ENCODE peak calls at places on chromosomes 7 and 10, in nine cellular contexts. B is neural progenitor cell; L is stimulated activated naive CD8-positive, alpha-beta T cell treated with anti-CD3 and anti-CD28 coated beads, Interleukin-15, Interleukin-2, amounts not matched to agents 100 U/mL and 50 U/mL, for 24 hours; M is memory B cell; G is nephron progenitor cell; O is H1; E is left colon; T is HEK293T; V is NCI-H2107. D is an unnamed sample.

GRCh38 chr10:110488124-110488681 is 9.5 kb upstream of the DUSP5 start:
- DNase-seq in V (no peak), E (no peak), L (no peak), M (no peak), O (no peak), T (no peak), B (no peak), G (no peak), D (no peak)

GRCh38 chr7:70614237-70614984 is 517.5 kb upstream of the GALNT17 start:
- DNase-seq in L (no peak), M (no peak), G (peak), E (peak), B (peak), V (peak), O (peak), T (no peak), D (peak)

GRCh38 chr7:27921081-27921836 is 181.3 kb downstream of the TAX1BP1 start:
- DNase-seq in T (peak), E (no peak), O (no peak), G (peak), M (peak), V (peak), L (no peak), B (peak), D (no peak)

GRCh38 chr7:129433823-129434171 is 435 bp upstream of the STRIP2 start:
- DNase-seq in B (peak), L (no peak), V (no peak), M (peak), G (no peak), O (no peak), E (no peak), T (no peak), D (no peak)

GRCh38 chr7:94838717-94839116 is 68.7 kb upstream of the PPP1R9A start:
- DNase-seq in V (no peak), L (no peak), M (no peak), E (no peak), G (no peak), B (no peak), T (no peak), O (no peak), D (no peak)

GRCh38 chr7:63037242-63037641 is 961.4 kb upstream of the ZNF722 start:
- DNase-seq in V (no peak), E (no peak), L (no peak), M (no peak), O (no peak), B (no peak), G (no peak), T (no peak), D (no peak)

GRCh38 chr10:20892796-20893195 is 4.3 kb downstream of the NEBL start:
- DNase-seq in E (no peak), B (no peak), T (no peak), V (no peak), O (no peak), M (no peak), G (no peak), L (no peak), D (no peak)

GRCh38 chr7:135713836-135714470 is 14.0 kb downstream of the SLC13A4 start:
- DNase-seq in V (no peak), B (no peak), O (no peak), G (no peak), E (no peak), T (no peak), M (no peak), L (no peak), D (no peak)

GRCh38 chr7:140673770-140674155 is 1.0 kb downstream of the ADCK2 start:
- DNase-seq in L (no peak), O (peak), E (no peak), T (no peak), M (no peak), G (no peak), B (no peak), V (no peak), D (no peak)

GRCh38 chr10:72803119-72803505 is 90.4 kb upstream of the OIT3 start:
- DNase-seq in M (no peak), G (no peak), E (no peak), O (no peak), B (no peak), L (no peak), T (no peak), V (no peak), D (no peak)

GRCh38 chr10:80468002-80468401 is 13.9 kb downstream of the TSPAN14 start:
- DNase-seq in T (no peak), L (peak), V (no peak), B (peak), E (peak), G (peak), O (no peak), M (no peak), D (peak)

GRCh38 chr10:104089621-104090020 is 3.9 kb upstream of the COL17A1 start:
- DNase-seq in G (no peak), L (no peak), E (no peak), T (no peak), B (no peak), M (no peak), O (no peak), V (no peak), D (no peak)

GRCh38 chr10:68086011-68086410 is 10.9 kb upstream of the HERC4 start:
- DNase-seq in T (no peak), M (no peak), O (no peak), E (no peak), L (no peak), V (no peak), G (no peak), B (no peak), D (no peak)

GRCh38 chr7:138431517-138431916 is 28.5 kb upstream of the TRIM24 start:
- DNase-seq in B (no peak), E (no peak), L (no peak), G (no peak), M (no peak), V (no peak), O (no peak), T (no peak), D (no peak)

GRCh38 chr10:72265925-72266865 is 7.5 kb upstream of the DDIT4 start:
- DNase-seq in T (no peak), V (no peak), G (no peak), O (no peak), L (no peak), B (no peak), E (no peak), M (no peak), D (no peak)

GRCh38 chr10:12564173-12564572 is 214.8 kb downstream of the CAMK1D start:
- DNase-seq in M (no peak), O (no peak), B (no peak), V (no peak), T (no peak), L (no peak), G (no peak), E (no peak), D (no peak)

GRCh38 chr10:43689618-43689954 is 40.9 kb upstream of the ZNF32 start:
- DNase-seq in O (no peak), M (no peak), V (no peak), E (peak), T (no peak), L (peak), B (peak), G (peak), D (peak)

GRCh38 chr7:100366411-100367250 is 6.7 kb upstream of the PILRA start:
- DNase-seq in L (peak), V (no peak), O (no peak), T (no peak), E (no peak), G (no peak), M (no peak), B (no peak), D (no peak)

GRCh38 chr10:97683556-97684357 is 3.3 kb downstream of the AVPI1 start:
- DNase-seq in B (no peak), O (no peak), T (no peak), L (no peak), E (peak), M (no peak), G (no peak), V (no peak), D (peak)

GRCh38 chr10:62380002-62380401 is 5.8 kb downstream of the ZNF365 start:
- DNase-seq in T (no peak), V (no peak), G (no peak), B (no peak), L (no peak), E (no peak), M (no peak), O (no peak), D (no peak)

GRCh38 chr7:98329974-98330373 is 48.5 kb downstream of the BRI3 start:
- DNase-seq in E (no peak), L (no peak), B (no peak), G (no peak), O (no peak), T (no peak), V (no peak), M (no peak), D (no peak)

GRCh38 chr7:91660734-91661355 is 219.7 kb downstream of the MTERF1 start:
- DNase-seq in V (no peak), G (no peak), E (no peak), T (no peak), M (no peak), O (no peak), B (no peak), L (no peak), D (no peak)

GRCh38 chr7:35909870-35910357 is 109.1 kb downstream of the SEPTIN7 start:
- DNase-seq in E (no peak), O (no peak), M (no peak), B (no peak), V (no peak), T (no peak), G (no peak), L (no peak), D (no peak)

GRCh38 chr10:59360605-59361515 is 1.5 kb downstream of the FAM13C start:
- DNase-seq in O (no peak), L (no peak), G (no peak), T (no peak), V (no peak), E (peak), B (peak), M (no peak), D (no peak)

GRCh38 chr10:62528441-62528840 is 154.3 kb downstream of the ZNF365 start:
- DNase-seq in V (no peak), G (no peak), B (no peak), T (no peak), M (peak), O (no peak), L (no peak), E (no peak), D (no peak)

GRCh38 chr7:121604627-121605296 is 208.7 kb upstream of the FAM3C start:
- DNase-seq in G (no peak), B (no peak), O (no peak), M (no peak), E (no peak), L (no peak), V (no peak), T (no peak), D (no peak)

GRCh38 chr10:18949391-18949790 is 99.2 kb upstream of the MALRD1 start:
- DNase-seq in B (no peak), E (no peak), V (no peak), T (no peak), G (no peak), L (no peak), M (no peak), O (no peak), D (no peak)

GRCh38 chr10:88507380-88507779 is 75.7 kb downstream of the RNLS start:
- DNase-seq in O (no peak), M (no peak), V (no peak), B (no peak), G (no peak), L (no peak), E (no peak), T (no peak), D (no peak)

GRCh38 chr7:99392659-99393362 is 15.6 kb downstream of the PDAP1 start:
- DNase-seq in B (peak), O (peak), L (peak), M (peak), T (no peak), G (peak), V (peak), E (peak), D (peak)

GRCh38 chr7:32479574-32480200 is 10.5 kb downstream of the LSM5 start:
- DNase-seq in T (peak), B (peak), L (peak), E (no peak), V (peak), G (no peak), M (no peak), O (peak), D (no peak)

GRCh38 chr10:44955408-44956070 is 4.1 kb upstream of the RASSF4 start:
- DNase-seq in E (no peak), B (no peak), O (peak), V (no peak), L (no peak), G (no peak), M (no peak), T (no peak), D (peak)

GRCh38 chr7:68684246-68684850 is 913.9 kb upstream of the AUTS2 start:
- DNase-seq in M (no peak), B (peak), L (no peak), V (no peak), O (no peak), G (no peak), T (no peak), E (no peak), D (no peak)

GRCh38 chr10:23172429-23172828 is 19.7 kb upstream of the PTF1A start:
- DNase-seq in V (no peak), B (no peak), T (no peak), L (no peak), G (no peak), E (no peak), O (peak), M (no peak), D (no peak)

GRCh38 chr7:96218844-96219243 is 103.1 kb downstream of the SLC25A13 start:
- DNase-seq in E (no peak), L (no peak), V (no peak), G (no peak), T (no peak), M (no peak), B (no peak), O (no peak), D (no peak)

GRCh38 chr10:72020914-72021754 is 56.9 kb downstream of the CHST3 start:
- DNase-seq in L (no peak), B (no peak), G (no peak), O (no peak), E (no peak), M (no peak), V (no peak), T (no peak), D (no peak)